ENCODE peak calls at places on chromosomes 5 and 9, in four cellular contexts. One of them, this sample, is unnamed.

GRCh38 chr9:8822667-8823025 is 1023.1 kb upstream of the DMAC1 start:
- DNase-seq in psoas muscle: no peak
- DNase-seq in WTC11: no peak
- DNase-seq in left lung: no peak
- DNase-seq in this sample: no peak

GRCh38 chr5:62041364-62041763 is 264.6 kb upstream of the KIF2A start:
- DNase-seq in WTC11: no peak
- DNase-seq in left lung: no peak
- DNase-seq in psoas muscle: no peak
- DNase-seq in this sample: no peak

GRCh38 chr9:127422787-127423186 is 1.4 kb upstream of the ZNF79 start:
- DNase-seq in left lung: no peak
- DNase-seq in psoas muscle: no peak
- DNase-seq in WTC11: no peak
- DNase-seq in this sample: no peak

GRCh38 chr9:76456202-76456926 is 2.6 kb upstream of the GCNT1 start:
- DNase-seq in left lung: no peak
- DNase-seq in psoas muscle: no peak
- DNase-seq in WTC11: peak
- DNase-seq in this sample: no peak

GRCh38 chr5:145937432-145938250 is 1.3 kb downstream of the SH3RF2 start:
- DNase-seq in WTC11: peak
- DNase-seq in left lung: peak
- DNase-seq in psoas muscle: no peak
- DNase-seq in this sample: no peak

GRCh38 chr5:93221-93980 is 1.4 kb downstream of the PLEKHG4B start:
- DNase-seq in left lung: no peak
- DNase-seq in psoas muscle: no peak
- DNase-seq in WTC11: no peak
- DNase-seq in this sample: no peak

GRCh38 chr9:10341057-10341456 is 271.7 kb downstream of the PTPRD start:
- DNase-seq in WTC11: no peak
- DNase-seq in left lung: no peak
- DNase-seq in psoas muscle: no peak
- DNase-seq in this sample: no peak

GRCh38 chr9:7936201-7936600 is 136.6 kb upstream of the DMAC1 start:
- DNase-seq in left lung: peak
- DNase-seq in psoas muscle: no peak
- DNase-seq in WTC11: no peak
- DNase-seq in this sample: no peak

GRCh38 chr9:72997387-72997995 is 44.6 kb upstream of the ALDH1A1 start:
- DNase-seq in WTC11: no peak
- DNase-seq in psoas muscle: no peak
- DNase-seq in left lung: peak
- DNase-seq in this sample: no peak

GRCh38 chr9:90815183-90815943 is 13.7 kb downstream of the SYK start:
- DNase-seq in psoas muscle: no peak
- DNase-seq in WTC11: no peak
- DNase-seq in left lung: no peak
- DNase-seq in this sample: no peak

GRCh38 chr9:127692071-127692470 is 14.7 kb upstream of the CFAP157 start:
- DNase-seq in left lung: no peak
- DNase-seq in psoas muscle: no peak
- DNase-seq in WTC11: no peak
- DNase-seq in this sample: no peak

GRCh38 chr5:138316355-138316754 is 15.2 kb downstream of the CDC25C start:
- DNase-seq in psoas muscle: no peak
- DNase-seq in left lung: no peak
- DNase-seq in WTC11: peak
- DNase-seq in this sample: no peak

GRCh38 chr9:133347515-133347984 is 381 bp downstream of the MED22 start:
- DNase-seq in left lung: peak
- DNase-seq in WTC11: peak
- DNase-seq in psoas muscle: peak
- DNase-seq in this sample: peak

GRCh38 chr9:6894135-6894534 is 136.4 kb downstream of the KDM4C start:
- DNase-seq in WTC11: no peak
- DNase-seq in psoas muscle: no peak
- DNase-seq in left lung: no peak
- DNase-seq in this sample: no peak

GRCh38 chr9:35488019-35488418 is 1.9 kb upstream of the RUSC2 start:
- DNase-seq in left lung: no peak
- DNase-seq in WTC11: no peak
- DNase-seq in psoas muscle: no peak
- DNase-seq in this sample: no peak

GRCh38 chr5:63240063-63240755 is 661.6 kb downstream of the LRRC70 start:
- DNase-seq in WTC11: no peak
- DNase-seq in psoas muscle: no peak
- DNase-seq in left lung: no peak
- DNase-seq in this sample: no peak

GRCh38 chr5:73183000-73183399 is 10.0 kb downstream of the TMEM174 start:
- DNase-seq in psoas muscle: no peak
- DNase-seq in WTC11: no peak
- DNase-seq in left lung: no peak
- DNase-seq in this sample: no peak

GRCh38 chr9:107486674-107487520 is 2.7 kb downstream of the KLF4 start:
- DNase-seq in psoas muscle: peak
- DNase-seq in WTC11: peak
- DNase-seq in left lung: no peak
- DNase-seq in this sample: no peak

GRCh38 chr5:149872351-149873040 is 72.1 kb downstream of the PDE6A start:
- DNase-seq in WTC11: no peak
- DNase-seq in left lung: no peak
- DNase-seq in psoas muscle: no peak
- DNase-seq in this sample: no peak

GRCh38 chr5:78065663-78066062 is 228.8 kb downstream of the AP3B1 start:
- DNase-seq in WTC11: peak
- DNase-seq in left lung: no peak
- DNase-seq in psoas muscle: no peak
- DNase-seq in this sample: no peak

GRCh38 chr5:164504141-164504772 is 998.8 kb downstream of the MAT2B start:
- DNase-seq in WTC11: peak
- DNase-seq in left lung: no peak
- DNase-seq in psoas muscle: no peak
- DNase-seq in this sample: peak

GRCh38 chr9:34190996-34191892 is 12.4 kb downstream of the UBAP1 start:
- DNase-seq in WTC11: no peak
- DNase-seq in psoas muscle: no peak
- DNase-seq in left lung: no peak
- DNase-seq in this sample: no peak

GRCh38 chr5:112210430-112211005 is 208.6 kb downstream of the EPB41L4A start:
- DNase-seq in left lung: no peak
- DNase-seq in WTC11: peak
- DNase-seq in psoas muscle: no peak
- DNase-seq in this sample: peak

GRCh38 chr5:166907314-166907713 is 1384.1 kb upstream of the WWC1 start:
- DNase-seq in left lung: no peak
- DNase-seq in WTC11: no peak
- DNase-seq in psoas muscle: no peak
- DNase-seq in this sample: no peak

GRCh38 chr5:59036274-59036961 is 453.5 kb downstream of the RAB3C start:
- DNase-seq in psoas muscle: peak
- DNase-seq in WTC11: no peak
- DNase-seq in left lung: no peak
- DNase-seq in this sample: no peak

GRCh38 chr5:68932830-68933434 is 160.9 kb upstream of the SLC30A5 start:
- DNase-seq in left lung: no peak
- DNase-seq in WTC11: peak
- DNase-seq in psoas muscle: no peak
- DNase-seq in this sample: no peak

GRCh38 chr5:57774439-57774838 is 291.8 kb upstream of the ACTBL2 start:
- DNase-seq in WTC11: no peak
- DNase-seq in left lung: no peak
- DNase-seq in psoas muscle: no peak
- DNase-seq in this sample: no peak

GRCh38 chr5:25851301-25851700 is 1187.1 kb downstream of the CDH9 start:
- DNase-seq in left lung: no peak
- DNase-seq in WTC11: no peak
- DNase-seq in psoas muscle: no peak
- DNase-seq in this sample: no peak

GRCh38 chr5:16809816-16810502 is 126.1 kb downstream of the MYO10 start:
- DNase-seq in psoas muscle: no peak
- DNase-seq in left lung: no peak
- DNase-seq in WTC11: no peak
- DNase-seq in this sample: no peak

GRCh38 chr5:154321546-154321945 is 124.3 kb upstream of the SAP30L start:
- DNase-seq in left lung: no peak
- DNase-seq in psoas muscle: no peak
- DNase-seq in WTC11: no peak
- DNase-seq in this sample: no peak

GRCh38 chr5:10151656-10152055 is 98.0 kb downstream of the ATPSCKMT start:
- DNase-seq in psoas muscle: no peak
- DNase-seq in left lung: no peak
- DNase-seq in WTC11: no peak
- DNase-seq in this sample: no peak

GRCh38 chr5:172670444-172670843 is 29.4 kb downstream of the NEURL1B start:
- DNase-seq in left lung: no peak
- DNase-seq in psoas muscle: no peak
- DNase-seq in WTC11: no peak
- DNase-seq in this sample: no peak
- TF ChIP-seq CTCF in left lung: no peak
- TF ChIP-seq CTCF in psoas muscle: no peak
- TF ChIP-seq CTCF in WTC11: no peak
- TF ChIP-seq CTCF in this sample: no peak

GRCh38 chr9:36911037-36911436 is 123.0 kb downstream of the PAX5 start:
- DNase-seq in psoas muscle: no peak
- DNase-seq in left lung: no peak
- DNase-seq in WTC11: no peak
- DNase-seq in this sample: no peak
- TF ChIP-seq CTCF in psoas muscle: no peak
- TF ChIP-seq CTCF in left lung: no peak
- TF ChIP-seq CTCF in WTC11: no peak
- TF ChIP-seq CTCF in this sample: no peak

DNA sequence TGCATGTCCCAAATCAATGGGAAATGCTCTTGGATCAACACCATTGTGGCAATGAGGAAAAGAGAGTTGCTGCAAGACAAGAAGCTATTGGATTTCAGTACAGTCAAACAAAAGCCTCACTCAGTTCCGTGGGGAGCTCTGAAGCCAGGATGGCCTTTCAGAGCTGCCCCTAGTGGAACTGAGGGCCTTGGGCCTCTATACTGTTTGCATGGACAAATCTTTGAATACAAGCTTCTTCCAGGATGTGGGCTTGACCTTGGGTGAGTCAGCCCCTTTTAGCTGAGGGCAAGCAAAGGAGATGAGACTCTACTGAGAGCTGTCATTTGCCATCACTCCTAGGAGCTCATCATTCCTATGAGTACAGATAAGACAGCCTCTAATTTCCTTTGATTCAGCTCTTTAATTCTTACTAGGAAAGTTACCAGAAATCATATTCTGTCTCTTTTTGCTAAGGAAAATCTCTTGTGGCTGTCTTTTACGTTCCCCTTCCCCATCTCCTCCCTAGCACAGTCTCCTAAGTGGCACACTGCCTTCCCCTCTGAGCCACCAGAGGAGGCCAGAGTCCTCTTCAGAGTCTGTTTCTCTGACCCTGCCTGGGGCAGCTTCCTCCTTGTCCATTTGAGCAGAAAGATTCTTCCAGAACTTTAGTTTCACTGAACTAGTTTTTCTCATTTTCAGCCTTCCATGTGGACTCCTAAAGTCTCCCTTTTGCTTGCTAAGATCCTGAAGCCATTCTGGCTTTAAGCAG is 168.8 kb upstream of the POC5 start:
- DNase-seq in left lung: no peak
- DNase-seq in WTC11: peak
- DNase-seq in psoas muscle: no peak
- DNase-seq in this sample: peak
- TF ChIP-seq CTCF in left lung: no peak
- TF ChIP-seq CTCF in WTC11: no peak
- TF ChIP-seq CTCF in psoas muscle: no peak
- TF ChIP-seq CTCF in this sample: peak

GRCh38 chr5:64788156-64788555 is 19.4 kb downstream of the CWC27 start:
- DNase-seq in psoas muscle: no peak
- DNase-seq in WTC11: no peak
- DNase-seq in left lung: no peak
- DNase-seq in this sample: no peak

GRCh38 chr5:64789457-64789856 is 20.7 kb downstream of the CWC27 start:
- DNase-seq in psoas muscle: no peak
- DNase-seq in left lung: no peak
- DNase-seq in WTC11: no peak
- DNase-seq in this sample: no peak

GRCh38 chr5:64790210-64790609 is 21.5 kb downstream of the CWC27 start:
- DNase-seq in psoas muscle: no peak
- DNase-seq in left lung: no peak
- DNase-seq in WTC11: no peak
- DNase-seq in this sample: no peak

GRCh38 chr5:64784451-64785025 is 15.8 kb downstream of the CWC27 start:
- DNase-seq in WTC11: peak
- DNase-seq in psoas muscle: peak
- DNase-seq in left lung: no peak
- DNase-seq in this sample: peak
- TF ChIP-seq CTCF in WTC11: no peak
- TF ChIP-seq CTCF in psoas muscle: peak
- TF ChIP-seq CTCF in left lung: peak
- TF ChIP-seq CTCF in this sample: peak

DNA sequence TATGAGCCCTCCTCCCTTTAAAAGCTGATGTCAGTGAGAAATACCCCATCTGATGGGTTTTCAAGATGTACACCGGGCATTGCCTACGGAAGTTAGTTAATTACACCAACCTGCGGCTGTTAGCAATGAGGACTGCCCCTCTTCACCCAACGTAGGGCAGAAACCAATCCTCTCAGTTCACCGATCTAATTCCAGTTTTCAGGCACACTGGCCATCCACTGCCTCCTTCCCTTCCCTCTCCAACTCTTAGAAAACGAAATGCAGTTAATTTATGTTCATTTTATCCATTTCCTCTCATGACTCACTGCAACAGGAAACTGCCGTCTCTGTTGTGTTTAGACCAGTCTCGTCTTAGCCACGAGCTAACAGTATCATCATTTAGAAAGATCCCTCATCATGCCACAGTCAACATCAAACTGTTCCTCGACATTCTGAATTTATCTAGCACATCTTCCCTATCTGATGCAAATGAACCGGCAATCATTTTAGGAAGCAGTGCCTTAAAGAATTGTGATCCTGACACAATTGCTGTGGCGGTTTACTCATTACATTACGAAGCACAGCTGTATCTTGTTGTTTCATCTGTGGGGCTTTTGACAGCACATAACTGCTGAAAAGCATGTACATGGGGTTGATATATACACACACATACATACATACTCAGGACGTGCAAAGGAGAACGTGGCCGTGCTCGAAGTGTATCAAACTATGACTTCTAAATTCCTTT is 168.6 kb downstream of the EFNA5 start:
- DNase-seq in left lung: no peak
- DNase-seq in WTC11: no peak
- DNase-seq in psoas muscle: no peak
- DNase-seq in this sample: no peak
- TF ChIP-seq CTCF in left lung: no peak
- TF ChIP-seq CTCF in WTC11: no peak
- TF ChIP-seq CTCF in psoas muscle: no peak
- TF ChIP-seq CTCF in this sample: no peak

GRCh38 chr5:86971034-86971511 is 296.6 kb upstream of the RASA1 start:
- DNase-seq in psoas muscle: no peak
- DNase-seq in left lung: no peak
- DNase-seq in WTC11: no peak
- DNase-seq in this sample: no peak
- TF ChIP-seq CTCF in psoas muscle: peak
- TF ChIP-seq CTCF in left lung: no peak
- TF ChIP-seq CTCF in WTC11: no peak
- TF ChIP-seq CTCF in this sample: no peak